ENCODE peak calls at places on chromosomes 7 and 10, in four cellular contexts. One of them, this sample, is unnamed.

GRCh38 chr7:835491-836401 is 3.5 kb downstream of the SUN1 start:
- DNase-seq in sigmoid colon: no peak
- DNase-seq in iris pigment epithelial cell: no peak
- DNase-seq in NCI-H2081: no peak
- DNase-seq in this sample: no peak

GRCh38 chr10:4069491-4069890 is 284.5 kb upstream of the KLF6 start:
- DNase-seq in NCI-H2081: no peak
- DNase-seq in iris pigment epithelial cell: peak
- DNase-seq in sigmoid colon: no peak
- DNase-seq in this sample: no peak

GRCh38 chr10:123537188-123537961 is 128.8 kb upstream of the GPR26 start:
- DNase-seq in sigmoid colon: no peak
- DNase-seq in iris pigment epithelial cell: no peak
- DNase-seq in NCI-H2081: no peak
- DNase-seq in this sample: no peak

GRCh38 chr10:95327367-95327766 is 36.6 kb upstream of the PDLIM1 start:
- DNase-seq in NCI-H2081: peak
- DNase-seq in iris pigment epithelial cell: peak
- DNase-seq in sigmoid colon: peak
- DNase-seq in this sample: no peak

GRCh38 chr7:48390381-48391327 is 219.4 kb downstream of the ABCA13 start:
- DNase-seq in sigmoid colon: no peak
- DNase-seq in iris pigment epithelial cell: no peak
- DNase-seq in NCI-H2081: no peak
- DNase-seq in this sample: no peak

GRCh38 chr7:137606061-137606674 is 240.6 kb downstream of the DGKI start:
- DNase-seq in iris pigment epithelial cell: peak
- DNase-seq in sigmoid colon: no peak
- DNase-seq in NCI-H2081: peak
- DNase-seq in this sample: no peak

GRCh38 chr10:124436191-124436638 is 13.6 kb downstream of the NKX1-2 start:
- DNase-seq in iris pigment epithelial cell: no peak
- DNase-seq in NCI-H2081: no peak
- DNase-seq in sigmoid colon: peak
- DNase-seq in this sample: no peak

GRCh38 chr7:150980663-150981062 is 2.5 kb upstream of the KCNH2 start:
- DNase-seq in NCI-H2081: no peak
- DNase-seq in sigmoid colon: no peak
- DNase-seq in iris pigment epithelial cell: no peak
- DNase-seq in this sample: no peak

GRCh38 chr10:106931853-106932249 is 232.7 kb downstream of the SORCS1 start:
- DNase-seq in sigmoid colon: no peak
- DNase-seq in NCI-H2081: no peak
- DNase-seq in iris pigment epithelial cell: no peak
- DNase-seq in this sample: no peak

GRCh38 chr7:5421626-5422323 is 1.9 kb downstream of the TNRC18 start:
- DNase-seq in NCI-H2081: no peak
- DNase-seq in sigmoid colon: peak
- DNase-seq in iris pigment epithelial cell: peak
- DNase-seq in this sample: no peak

GRCh38 chr10:132319853-132320669 is 11.9 kb upstream of the LRRC27 start:
- DNase-seq in iris pigment epithelial cell: peak
- DNase-seq in sigmoid colon: no peak
- DNase-seq in NCI-H2081: no peak
- DNase-seq in this sample: no peak

GRCh38 chr7:6175642-6176041 is 96.8 kb downstream of the CYTH3 start:
- DNase-seq in iris pigment epithelial cell: peak
- DNase-seq in NCI-H2081: no peak
- DNase-seq in sigmoid colon: peak
- DNase-seq in this sample: no peak

GRCh38 chr10:70603439-70603778 is 868 bp upstream of the PRF1 start:
- DNase-seq in iris pigment epithelial cell: no peak
- DNase-seq in NCI-H2081: no peak
- DNase-seq in sigmoid colon: no peak
- DNase-seq in this sample: no peak

GRCh38 chr10:43958964-43959363 is 310.3 kb upstream of the ZNF32 start:
- DNase-seq in NCI-H2081: no peak
- DNase-seq in iris pigment epithelial cell: no peak
- DNase-seq in sigmoid colon: no peak
- DNase-seq in this sample: no peak

GRCh38 chr7:119090851-119091250 is 866.3 kb downstream of the ANKRD7 start:
- DNase-seq in NCI-H2081: no peak
- DNase-seq in iris pigment epithelial cell: peak
- DNase-seq in sigmoid colon: no peak
- DNase-seq in this sample: no peak

GRCh38 chr7:74429153-74429747 is 24.5 kb upstream of the GTF2IRD1 start:
- DNase-seq in sigmoid colon: peak
- DNase-seq in NCI-H2081: no peak
- DNase-seq in iris pigment epithelial cell: peak
- DNase-seq in this sample: no peak

GRCh38 chr10:33306756-33307519 is 27.5 kb downstream of the NRP1 start:
- DNase-seq in sigmoid colon: no peak
- DNase-seq in NCI-H2081: no peak
- DNase-seq in iris pigment epithelial cell: peak
- DNase-seq in this sample: no peak

GRCh38 chr7:156236181-156236889 is 404.2 kb upstream of the RNF32 start:
- DNase-seq in NCI-H2081: no peak
- DNase-seq in sigmoid colon: no peak
- DNase-seq in iris pigment epithelial cell: no peak
- DNase-seq in this sample: no peak

GRCh38 chr7:25260862-25261454 is 32.7 kb upstream of the NPVF start:
- DNase-seq in iris pigment epithelial cell: peak
- DNase-seq in NCI-H2081: no peak
- DNase-seq in sigmoid colon: no peak
- DNase-seq in this sample: no peak

GRCh38 chr10:131979821-131980270 is 1.9 kb downstream of the BNIP3 start:
- DNase-seq in iris pigment epithelial cell: peak
- DNase-seq in sigmoid colon: peak
- DNase-seq in NCI-H2081: no peak
- DNase-seq in this sample: no peak

GRCh38 chr7:5001003-5001402 is 42.0 kb upstream of the MMD2 start:
- DNase-seq in NCI-H2081: no peak
- DNase-seq in iris pigment epithelial cell: peak
- DNase-seq in sigmoid colon: no peak
- DNase-seq in this sample: no peak

GRCh38 chr10:24172909-24173308 is 36.0 kb upstream of the KIAA1217 start:
- DNase-seq in sigmoid colon: no peak
- DNase-seq in iris pigment epithelial cell: no peak
- DNase-seq in NCI-H2081: no peak
- DNase-seq in this sample: no peak

GRCh38 chr7:141262101-141262819 is 188.4 kb downstream of the TMEM178B start:
- DNase-seq in sigmoid colon: no peak
- DNase-seq in iris pigment epithelial cell: peak
- DNase-seq in NCI-H2081: no peak
- DNase-seq in this sample: no peak

GRCh38 chr10:59324597-59324996 is 37.8 kb downstream of the FAM13C start:
- DNase-seq in sigmoid colon: no peak
- DNase-seq in NCI-H2081: no peak
- DNase-seq in iris pigment epithelial cell: no peak
- DNase-seq in this sample: no peak